ENCODE peak calls at places on chromosomes 5 and 9, in seven cellular contexts. F is breast epithelium, I is A549, W is heart left ventricle, X is IMR-90, O is ovary, T is esophagus squamous epithelium. Y is an unnamed sample.
A peak's percentile ranks its signal among the peaks of the same experiment; 100 is the strongest.

GRCh38 chr9:131980267-131980916 is 99.3 kb downstream of the MED27 start:
- DNase-seq in F (no peak), I (no peak), W (no peak), X (no peak), O (no peak), T (no peak), Y (no peak)

GRCh38 chr5:93371893-93372292 is 209.1 kb downstream of the NR2F1-AS1 start:
- DNase-seq in F (no peak), I (no peak), W (no peak), X (no peak), O (no peak), T (no peak), Y (no peak)

GRCh38 chr9:14347408-14348224 is 33.7 kb upstream of the NFIB start:
- DNase-seq in F (no peak), I (peak; percentile 52), W (peak; percentile 69), X (no peak), O (no peak), T (no peak), Y (no peak)

GRCh38 chr5:59040007-59040803 is 457.3 kb downstream of the RAB3C start:
- DNase-seq in F (no peak), I (no peak), W (no peak), X (no peak), O (no peak), T (no peak), Y (no peak)

GRCh38 chr5:32422697-32423096 is 21.8 kb downstream of the ZFR start:
- DNase-seq in F (no peak), I (no peak), W (no peak), X (no peak), O (no peak), T (no peak), Y (no peak)

GRCh38 chr5:152701305-152701704 is 296.2 kb upstream of the NMUR2 start:
- DNase-seq in F (no peak), I (no peak), W (no peak), X (no peak), O (no peak), T (no peak), Y (no peak)

GRCh38 chr9:133304158-133304470 is 29.1 kb upstream of the ABO start:
- DNase-seq in F (no peak), I (no peak), W (no peak), X (no peak), O (no peak), T (no peak), Y (no peak)

GRCh38 chr9:37100750-37101149 is 19.6 kb upstream of the ZCCHC7 start:
- DNase-seq in F (no peak), I (no peak), W (no peak), X (no peak), O (no peak), T (no peak), Y (no peak)

GRCh38 chr9:93591706-93592388 is 15.5 kb downstream of the PHF2 start:
- DNase-seq in F (no peak), I (no peak), W (no peak), X (no peak), O (no peak), T (no peak), Y (no peak)

GRCh38 chr5:107557051-107557658 is 113.6 kb downstream of the EFNA5 start:
- DNase-seq in F (peak; percentile 85), I (peak; percentile 59), W (peak; percentile 55), X (no peak), O (no peak), T (no peak), Y (peak; percentile 30)

GRCh38 chr5:96911139-96911538 is 24.7 kb upstream of the LNPEP start:
- DNase-seq in F (no peak), I (no peak), W (no peak), X (no peak), O (no peak), T (no peak), Y (no peak)

DNA sequence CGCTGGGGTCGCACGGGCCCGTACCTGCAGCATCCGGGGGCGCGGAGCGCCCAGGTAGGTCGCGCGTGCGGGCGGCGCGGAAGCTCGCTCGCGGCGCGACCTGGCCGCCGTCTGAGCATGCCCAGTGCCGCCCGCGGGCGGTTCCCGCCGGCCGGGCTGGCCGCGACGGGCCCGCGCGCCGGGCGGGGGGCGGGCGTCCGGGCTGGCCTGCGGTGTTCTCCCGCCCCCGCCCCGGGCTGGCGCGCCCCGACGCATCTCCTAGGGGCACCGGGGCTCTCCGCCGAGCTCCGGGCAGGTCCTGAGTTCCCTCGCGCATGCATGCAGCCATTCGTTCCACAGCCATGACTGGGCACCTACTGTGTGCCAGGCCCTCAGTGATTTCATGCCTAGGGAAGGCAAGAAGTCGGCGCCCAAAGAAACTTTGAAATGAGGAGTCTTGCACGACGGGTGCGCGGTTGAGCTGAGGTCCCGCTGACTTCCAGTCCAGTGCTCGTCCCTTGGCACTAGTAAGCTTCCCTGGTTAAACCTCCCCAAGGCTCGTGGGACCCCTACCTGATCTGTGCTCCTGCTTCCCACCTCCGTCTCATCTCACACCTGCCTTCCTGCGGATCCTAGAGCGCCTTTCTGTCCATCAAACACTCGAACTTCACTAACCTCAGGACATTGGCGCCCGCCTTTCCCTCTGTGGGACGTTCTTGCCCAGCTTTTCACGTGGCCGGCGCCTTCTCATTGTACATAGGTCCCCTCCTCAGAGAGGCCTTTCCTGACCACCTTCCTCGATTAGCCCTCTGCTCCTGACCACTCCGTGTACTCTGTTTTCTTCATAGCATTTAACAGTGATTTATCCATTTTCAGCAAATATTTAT is at the start of gene PTPN3:
- DNase-seq in F (no peak), I (peak; percentile 64), W (no peak), X (no peak), O (no peak), T (no peak), Y (peak; percentile 89)
- TF ChIP-seq POLR2A in F (no peak), I (peak; percentile 53), W (no peak), X (no peak), O (no peak), T (no peak), Y (no peak)

DNA sequence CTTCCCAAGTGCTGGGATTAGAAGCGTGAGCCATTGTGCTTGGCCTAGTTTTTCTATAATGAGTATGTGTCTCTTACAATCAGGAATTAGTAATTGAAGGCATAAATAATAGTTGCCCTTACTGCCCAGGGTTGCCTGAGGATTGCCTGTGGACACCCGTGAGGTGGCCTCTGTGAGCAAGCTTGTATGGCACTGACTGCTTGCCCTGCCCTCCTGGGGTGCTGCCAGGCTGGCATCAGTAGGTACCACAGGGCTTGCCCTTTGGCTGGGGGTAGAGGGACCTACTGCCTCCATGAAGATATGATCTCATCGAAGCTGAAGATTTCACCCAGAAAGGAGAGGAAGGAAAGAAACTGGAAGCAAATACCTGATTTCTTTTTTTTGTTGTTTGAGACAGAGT is 23.8 kb upstream of the PHF19 start:
- DNase-seq in F (no peak), I (no peak), W (no peak), X (no peak), O (no peak), T (no peak), Y (no peak)
- H3K4me1 ChIP-seq in F (no peaks in the 10 kb centered on the region), I (no peaks in the 10 kb centered on the region), W (peaks cover 9% of the 10 kb centered on the region), X (no peaks in the 10 kb centered on the region), O (no peaks in the 10 kb centered on the region), T (peaks cover 5% of the 10 kb centered on the region), Y (peaks cover 5% of the 10 kb centered on the region)

GRCh38 chr5:119342414-119342813 is 13.4 kb upstream of the TNFAIP8 start:
- DNase-seq in F (no peak), I (no peak), W (no peak), X (no peak), O (no peak), T (no peak), Y (no peak)

GRCh38 chr5:119339965-119340364 is 15.9 kb upstream of the TNFAIP8 start:
- DNase-seq in F (no peak), I (no peak), W (no peak), X (no peak), O (no peak), T (no peak), Y (no peak)

GRCh38 chr5:119341452-119342349 is 14.1 kb upstream of the TNFAIP8 start:
- DNase-seq in F (no peak), I (no peak), W (no peak), X (no peak), O (no peak), T (no peak), Y (no peak)

GRCh38 chr5:119339344-119339743 is 16.5 kb upstream of the TNFAIP8 start:
- DNase-seq in F (no peak), I (no peak), W (no peak), X (no peak), O (no peak), T (no peak), Y (no peak)

GRCh38 chr5:119340597-119341218 is 15.1 kb upstream of the TNFAIP8 start:
- DNase-seq in F (no peak), I (no peak), W (no peak), X (no peak), O (no peak), T (no peak), Y (no peak)
- TF ChIP-seq POLR2A in F (no peak), I (no peak), W (no peak), X (no peak), O (no peak), T (no peak), Y (no peak)

GRCh38 chr9:124262596-124263045 is 4.9 kb downstream of the NEK6 start:
- DNase-seq in F (no peak), I (no peak), W (no peak), X (peak; percentile 67), O (no peak), T (no peak), Y (no peak)

GRCh38 chr9:124264812-124265211 is 7.1 kb downstream of the NEK6 start:
- DNase-seq in F (no peak), I (no peak), W (no peak), X (peak; percentile 62), O (no peak), T (no peak), Y (no peak)

GRCh38 chr9:124263800-124264426 is 6.2 kb downstream of the NEK6 start:
- DNase-seq in F (no peak), I (no peak), W (no peak), X (no peak), O (no peak), T (no peak), Y (no peak)

GRCh38 chr9:124261787-124262595 is 4.2 kb downstream of the NEK6 start:
- DNase-seq in F (no peak), I (no peak), W (no peak), X (no peak), O (no peak), T (no peak), Y (no peak)

GRCh38 chr9:124263158-124263557 is 5.4 kb downstream of the NEK6 start:
- DNase-seq in F (no peak), I (no peak), W (no peak), X (no peak), O (no peak), T (no peak), Y (no peak)
- H3K4me1 ChIP-seq in F (peaks cover 16% of the 10 kb centered on the region), I (peaks cover 72% of the 10 kb centered on the region), W (peaks cover 77% of the 10 kb centered on the region), X (peaks cover 61% of the 10 kb centered on the region), O (peaks cover 21% of the 10 kb centered on the region), T (peaks cover 49% of the 10 kb centered on the region), Y (peaks cover 96% of the 10 kb centered on the region)

GRCh38 chr9:126363847-126364671 is 37.4 kb downstream of the MVB12B start:
- DNase-seq in F (no peak), I (no peak), W (no peak), X (peak; percentile 73), O (no peak), T (no peak), Y (no peak)

GRCh38 chr9:126365780-126366179 is 39.2 kb downstream of the MVB12B start:
- DNase-seq in F (no peak), I (no peak), W (no peak), X (no peak), O (no peak), T (no peak), Y (no peak)

GRCh38 chr9:126367139-126367538 is 40.5 kb downstream of the MVB12B start:
- DNase-seq in F (no peak), I (no peak), W (no peak), X (no peak), O (no peak), T (no peak), Y (no peak)

GRCh38 chr9:126367646-126368419 is 41.2 kb downstream of the MVB12B start:
- DNase-seq in F (no peak), I (no peak), W (no peak), X (no peak), O (no peak), T (no peak), Y (no peak)

GRCh38 chr9:126366366-126367011 is 39.9 kb downstream of the MVB12B start:
- DNase-seq in F (no peak), I (no peak), W (no peak), X (no peak), O (no peak), T (no peak), Y (peak; percentile 58)
- TF ChIP-seq POLR2A in F (no peak), I (no peak), W (no peak), X (no peak), O (no peak), T (no peak), Y (no peak)

Y was measured in upper lobe of left lung.